ENCODE peak calls at places on chromosomes 12 and 14, in ten cellular contexts. One of them, this sample, is unnamed.

GRCh38 chr12:62714409-62715075 is 220.4 kb downstream of the PPM1H start:
- DNase-seq in aorta: no peak
- DNase-seq in occipital lobe: no peak
- DNase-seq in heart left ventricle: peak
- DNase-seq in fibroblast of pulmonary artery: no peak
- DNase-seq in NCI-H460: no peak
- DNase-seq in stimulated activated CD4-positive, alpha-beta T cell treated with anti-CD3 and anti-CD28 coated beads, TNF-alpha, amount 100 ng/mL, for 4 hours: no peak
- DNase-seq in brain microvascular endothelial cell: no peak
- DNase-seq in iris pigment epithelial cell: no peak
- DNase-seq in T-cell: no peak
- DNase-seq in this sample: no peak

GRCh38 chr12:100138048-100138907 is 4.4 kb downstream of the BLTP3B start:
- DNase-seq in aorta: no peak
- DNase-seq in T-cell: no peak
- DNase-seq in heart left ventricle: no peak
- DNase-seq in fibroblast of pulmonary artery: peak
- DNase-seq in occipital lobe: no peak
- DNase-seq in stimulated activated CD4-positive, alpha-beta T cell treated with anti-CD3 and anti-CD28 coated beads, TNF-alpha, amount 100 ng/mL, for 4 hours: no peak
- DNase-seq in iris pigment epithelial cell: peak
- DNase-seq in brain microvascular endothelial cell: peak
- DNase-seq in NCI-H460: no peak
- DNase-seq in this sample: no peak

GRCh38 chr14:104553166-104554087 is 26.1 kb upstream of the C14orf180 start:
- DNase-seq in brain microvascular endothelial cell: no peak
- DNase-seq in aorta: peak
- DNase-seq in occipital lobe: no peak
- DNase-seq in fibroblast of pulmonary artery: no peak
- DNase-seq in stimulated activated CD4-positive, alpha-beta T cell treated with anti-CD3 and anti-CD28 coated beads, TNF-alpha, amount 100 ng/mL, for 4 hours: no peak
- DNase-seq in T-cell: no peak
- DNase-seq in iris pigment epithelial cell: no peak
- DNase-seq in NCI-H460: no peak
- DNase-seq in heart left ventricle: peak
- DNase-seq in this sample: no peak

GRCh38 chr14:79161576-79161975 is 991.4 kb downstream of the NRXN3 start:
- DNase-seq in NCI-H460: peak
- DNase-seq in aorta: no peak
- DNase-seq in fibroblast of pulmonary artery: peak
- DNase-seq in brain microvascular endothelial cell: peak
- DNase-seq in heart left ventricle: no peak
- DNase-seq in T-cell: no peak
- DNase-seq in iris pigment epithelial cell: peak
- DNase-seq in stimulated activated CD4-positive, alpha-beta T cell treated with anti-CD3 and anti-CD28 coated beads, TNF-alpha, amount 100 ng/mL, for 4 hours: no peak
- DNase-seq in occipital lobe: no peak
- DNase-seq in this sample: peak

GRCh38 chr14:95597784-95598204 is 62.9 kb downstream of the GLRX5 start:
- DNase-seq in NCI-H460: no peak
- DNase-seq in brain microvascular endothelial cell: peak
- DNase-seq in occipital lobe: peak
- DNase-seq in fibroblast of pulmonary artery: peak
- DNase-seq in stimulated activated CD4-positive, alpha-beta T cell treated with anti-CD3 and anti-CD28 coated beads, TNF-alpha, amount 100 ng/mL, for 4 hours: no peak
- DNase-seq in heart left ventricle: no peak
- DNase-seq in iris pigment epithelial cell: peak
- DNase-seq in aorta: no peak
- DNase-seq in T-cell: no peak
- DNase-seq in this sample: no peak

GRCh38 chr12:50087995-50088394 is 2.9 kb downstream of the SMARCD1 start:
- DNase-seq in T-cell: no peak
- DNase-seq in aorta: peak
- DNase-seq in heart left ventricle: no peak
- DNase-seq in NCI-H460: peak
- DNase-seq in fibroblast of pulmonary artery: peak
- DNase-seq in brain microvascular endothelial cell: peak
- DNase-seq in iris pigment epithelial cell: peak
- DNase-seq in occipital lobe: no peak
- DNase-seq in stimulated activated CD4-positive, alpha-beta T cell treated with anti-CD3 and anti-CD28 coated beads, TNF-alpha, amount 100 ng/mL, for 4 hours: no peak
- DNase-seq in this sample: no peak

GRCh38 chr14:49306152-49306751 is 279.9 kb downstream of the RPS29 start:
- DNase-seq in occipital lobe: no peak
- DNase-seq in iris pigment epithelial cell: peak
- DNase-seq in brain microvascular endothelial cell: no peak
- DNase-seq in fibroblast of pulmonary artery: peak
- DNase-seq in T-cell: no peak
- DNase-seq in stimulated activated CD4-positive, alpha-beta T cell treated with anti-CD3 and anti-CD28 coated beads, TNF-alpha, amount 100 ng/mL, for 4 hours: no peak
- DNase-seq in NCI-H460: peak
- DNase-seq in heart left ventricle: no peak
- DNase-seq in aorta: no peak
- DNase-seq in this sample: peak

GRCh38 chr12:51647647-51648046 is 56.6 kb downstream of the SCN8A start:
- DNase-seq in occipital lobe: no peak
- DNase-seq in NCI-H460: no peak
- DNase-seq in fibroblast of pulmonary artery: no peak
- DNase-seq in T-cell: no peak
- DNase-seq in brain microvascular endothelial cell: no peak
- DNase-seq in iris pigment epithelial cell: no peak
- DNase-seq in heart left ventricle: no peak
- DNase-seq in aorta: no peak
- DNase-seq in stimulated activated CD4-positive, alpha-beta T cell treated with anti-CD3 and anti-CD28 coated beads, TNF-alpha, amount 100 ng/mL, for 4 hours: no peak
- DNase-seq in this sample: no peak

GRCh38 chr12:12425616-12426015 is 68.7 kb downstream of the BORCS5 start:
- DNase-seq in occipital lobe: no peak
- DNase-seq in fibroblast of pulmonary artery: peak
- DNase-seq in aorta: no peak
- DNase-seq in iris pigment epithelial cell: peak
- DNase-seq in heart left ventricle: no peak
- DNase-seq in T-cell: no peak
- DNase-seq in brain microvascular endothelial cell: no peak
- DNase-seq in stimulated activated CD4-positive, alpha-beta T cell treated with anti-CD3 and anti-CD28 coated beads, TNF-alpha, amount 100 ng/mL, for 4 hours: no peak
- DNase-seq in NCI-H460: no peak
- DNase-seq in this sample: no peak

GRCh38 chr12:3336606-3337311 is 154.2 kb upstream of the PRMT8 start:
- DNase-seq in heart left ventricle: peak
- DNase-seq in fibroblast of pulmonary artery: no peak
- DNase-seq in T-cell: no peak
- DNase-seq in brain microvascular endothelial cell: no peak
- DNase-seq in stimulated activated CD4-positive, alpha-beta T cell treated with anti-CD3 and anti-CD28 coated beads, TNF-alpha, amount 100 ng/mL, for 4 hours: no peak
- DNase-seq in iris pigment epithelial cell: no peak
- DNase-seq in NCI-H460: no peak
- DNase-seq in aorta: no peak
- DNase-seq in occipital lobe: peak
- DNase-seq in this sample: no peak

GRCh38 chr14:74257078-74257987 is 18.1 kb downstream of the VSX2 start:
- DNase-seq in heart left ventricle: peak
- DNase-seq in brain microvascular endothelial cell: no peak
- DNase-seq in occipital lobe: peak
- DNase-seq in fibroblast of pulmonary artery: peak
- DNase-seq in aorta: no peak
- DNase-seq in NCI-H460: peak
- DNase-seq in iris pigment epithelial cell: no peak
- DNase-seq in T-cell: peak
- DNase-seq in stimulated activated CD4-positive, alpha-beta T cell treated with anti-CD3 and anti-CD28 coated beads, TNF-alpha, amount 100 ng/mL, for 4 hours: peak
- DNase-seq in this sample: peak

GRCh38 chr14:62209287-62209899 is 447.2 kb downstream of the SNAPC1 start:
- DNase-seq in brain microvascular endothelial cell: peak
- DNase-seq in iris pigment epithelial cell: peak
- DNase-seq in aorta: no peak
- DNase-seq in NCI-H460: no peak
- DNase-seq in occipital lobe: no peak
- DNase-seq in T-cell: no peak
- DNase-seq in heart left ventricle: no peak
- DNase-seq in fibroblast of pulmonary artery: peak
- DNase-seq in stimulated activated CD4-positive, alpha-beta T cell treated with anti-CD3 and anti-CD28 coated beads, TNF-alpha, amount 100 ng/mL, for 4 hours: no peak
- DNase-seq in this sample: no peak

GRCh38 chr12:20264608-20265114 is 103.7 kb upstream of the PDE3A start:
- DNase-seq in T-cell: no peak
- DNase-seq in fibroblast of pulmonary artery: no peak
- DNase-seq in occipital lobe: no peak
- DNase-seq in NCI-H460: no peak
- DNase-seq in aorta: no peak
- DNase-seq in iris pigment epithelial cell: no peak
- DNase-seq in heart left ventricle: no peak
- DNase-seq in brain microvascular endothelial cell: peak
- DNase-seq in stimulated activated CD4-positive, alpha-beta T cell treated with anti-CD3 and anti-CD28 coated beads, TNF-alpha, amount 100 ng/mL, for 4 hours: no peak
- DNase-seq in this sample: no peak

GRCh38 chr14:104639889-104640548 is 35.4 kb upstream of the TMEM179 start:
- DNase-seq in brain microvascular endothelial cell: peak
- DNase-seq in iris pigment epithelial cell: peak
- DNase-seq in stimulated activated CD4-positive, alpha-beta T cell treated with anti-CD3 and anti-CD28 coated beads, TNF-alpha, amount 100 ng/mL, for 4 hours: no peak
- DNase-seq in fibroblast of pulmonary artery: peak
- DNase-seq in occipital lobe: peak
- DNase-seq in T-cell: no peak
- DNase-seq in heart left ventricle: peak
- DNase-seq in NCI-H460: peak
- DNase-seq in aorta: no peak
- DNase-seq in this sample: peak

GRCh38 chr12:78156751-78157150 is 326.1 kb downstream of the NAV3 start:
- DNase-seq in brain microvascular endothelial cell: no peak
- DNase-seq in iris pigment epithelial cell: peak
- DNase-seq in fibroblast of pulmonary artery: no peak
- DNase-seq in NCI-H460: no peak
- DNase-seq in aorta: no peak
- DNase-seq in heart left ventricle: no peak
- DNase-seq in stimulated activated CD4-positive, alpha-beta T cell treated with anti-CD3 and anti-CD28 coated beads, TNF-alpha, amount 100 ng/mL, for 4 hours: no peak
- DNase-seq in occipital lobe: no peak
- DNase-seq in T-cell: no peak
- DNase-seq in this sample: no peak

GRCh38 chr12:51062631-51063397 is 14.7 kb downstream of the LETMD1 start:
- DNase-seq in aorta: no peak
- DNase-seq in fibroblast of pulmonary artery: no peak
- DNase-seq in occipital lobe: no peak
- DNase-seq in brain microvascular endothelial cell: no peak
- DNase-seq in iris pigment epithelial cell: no peak
- DNase-seq in T-cell: no peak
- DNase-seq in stimulated activated CD4-positive, alpha-beta T cell treated with anti-CD3 and anti-CD28 coated beads, TNF-alpha, amount 100 ng/mL, for 4 hours: no peak
- DNase-seq in NCI-H460: no peak
- DNase-seq in heart left ventricle: no peak
- DNase-seq in this sample: no peak

GRCh38 chr14:76846331-76847047 is 20.3 kb downstream of the LRRC74A start:
- DNase-seq in brain microvascular endothelial cell: no peak
- DNase-seq in T-cell: no peak
- DNase-seq in fibroblast of pulmonary artery: no peak
- DNase-seq in heart left ventricle: no peak
- DNase-seq in stimulated activated CD4-positive, alpha-beta T cell treated with anti-CD3 and anti-CD28 coated beads, TNF-alpha, amount 100 ng/mL, for 4 hours: no peak
- DNase-seq in occipital lobe: no peak
- DNase-seq in iris pigment epithelial cell: no peak
- DNase-seq in NCI-H460: no peak
- DNase-seq in aorta: no peak
- DNase-seq in this sample: no peak

GRCh38 chr12:68613209-68613904 is 2.7 kb downstream of the RAP1B start:
- DNase-seq in occipital lobe: no peak
- DNase-seq in stimulated activated CD4-positive, alpha-beta T cell treated with anti-CD3 and anti-CD28 coated beads, TNF-alpha, amount 100 ng/mL, for 4 hours: peak
- DNase-seq in fibroblast of pulmonary artery: no peak
- DNase-seq in heart left ventricle: no peak
- DNase-seq in T-cell: peak
- DNase-seq in iris pigment epithelial cell: no peak
- DNase-seq in aorta: no peak
- DNase-seq in brain microvascular endothelial cell: no peak
- DNase-seq in NCI-H460: no peak
- DNase-seq in this sample: no peak

GRCh38 chr12:109274381-109274780 is 34.7 kb downstream of the FOXN4 start:
- DNase-seq in stimulated activated CD4-positive, alpha-beta T cell treated with anti-CD3 and anti-CD28 coated beads, TNF-alpha, amount 100 ng/mL, for 4 hours: no peak
- DNase-seq in brain microvascular endothelial cell: no peak
- DNase-seq in aorta: no peak
- DNase-seq in fibroblast of pulmonary artery: no peak
- DNase-seq in iris pigment epithelial cell: no peak
- DNase-seq in T-cell: no peak
- DNase-seq in NCI-H460: no peak
- DNase-seq in occipital lobe: no peak
- DNase-seq in heart left ventricle: no peak
- DNase-seq in this sample: no peak

GRCh38 chr12:112447106-112447505 is 28.4 kb downstream of the PTPN11 start:
- DNase-seq in NCI-H460: no peak
- DNase-seq in stimulated activated CD4-positive, alpha-beta T cell treated with anti-CD3 and anti-CD28 coated beads, TNF-alpha, amount 100 ng/mL, for 4 hours: no peak
- DNase-seq in occipital lobe: no peak
- DNase-seq in aorta: no peak
- DNase-seq in T-cell: no peak
- DNase-seq in fibroblast of pulmonary artery: no peak
- DNase-seq in iris pigment epithelial cell: no peak
- DNase-seq in heart left ventricle: no peak
- DNase-seq in brain microvascular endothelial cell: no peak
- DNase-seq in this sample: no peak

GRCh38 chr14:73290279-73290678 is 53.0 kb downstream of the PAPLN start:
- DNase-seq in NCI-H460: no peak
- DNase-seq in occipital lobe: no peak
- DNase-seq in aorta: no peak
- DNase-seq in heart left ventricle: no peak
- DNase-seq in T-cell: no peak
- DNase-seq in brain microvascular endothelial cell: no peak
- DNase-seq in iris pigment epithelial cell: peak
- DNase-seq in fibroblast of pulmonary artery: no peak
- DNase-seq in stimulated activated CD4-positive, alpha-beta T cell treated with anti-CD3 and anti-CD28 coated beads, TNF-alpha, amount 100 ng/mL, for 4 hours: no peak
- DNase-seq in this sample: no peak

GRCh38 chr12:4270670-4271432 is 2.7 kb upstream of the CCND2 start:
- DNase-seq in occipital lobe: no peak
- DNase-seq in heart left ventricle: peak
- DNase-seq in NCI-H460: no peak
- DNase-seq in aorta: peak
- DNase-seq in stimulated activated CD4-positive, alpha-beta T cell treated with anti-CD3 and anti-CD28 coated beads, TNF-alpha, amount 100 ng/mL, for 4 hours: no peak
- DNase-seq in fibroblast of pulmonary artery: peak
- DNase-seq in T-cell: no peak
- DNase-seq in iris pigment epithelial cell: peak
- DNase-seq in brain microvascular endothelial cell: no peak
- DNase-seq in this sample: no peak

This sample was measured in T47D.